ENCODE peak calls at places on chromosomes 4 and X, in four cellular contexts. One of them, this sample, is unnamed.
A peak's percentile ranks its signal among the peaks of the same experiment; 100 is the strongest.

GRCh38 chrX:1466971-1467561 is 14.4 kb upstream of the ASMTL start:
- DNase-seq in dermis blood vessel endothelial cell: no peak
- DNase-seq in MCF 10A: no peak
- DNase-seq in activated effector memory CD4-positive, alpha-beta T cell treated with anti-CD3 and anti-CD28 coated beads, Interleukin-2, amount 50 U/mL, for 16 hours: peak; percentile 78
- DNase-seq in this sample: no peak

GRCh38 chr4:27787195-27787594 is 926.6 kb downstream of the STIM2 start:
- DNase-seq in activated effector memory CD4-positive, alpha-beta T cell treated with anti-CD3 and anti-CD28 coated beads, Interleukin-2, amount 50 U/mL, for 16 hours: no peak
- DNase-seq in MCF 10A: peak; percentile 28
- DNase-seq in dermis blood vessel endothelial cell: no peak
- DNase-seq in this sample: no peak

GRCh38 chr4:15354790-15355418 is 72.9 kb upstream of the C1QTNF7 start:
- DNase-seq in MCF 10A: no peak
- DNase-seq in dermis blood vessel endothelial cell: no peak
- DNase-seq in activated effector memory CD4-positive, alpha-beta T cell treated with anti-CD3 and anti-CD28 coated beads, Interleukin-2, amount 50 U/mL, for 16 hours: no peak
- DNase-seq in this sample: no peak

GRCh38 chr4:185283723-185284122 is 74.3 kb downstream of the SNX25 start:
- DNase-seq in dermis blood vessel endothelial cell: peak; percentile 66
- DNase-seq in activated effector memory CD4-positive, alpha-beta T cell treated with anti-CD3 and anti-CD28 coated beads, Interleukin-2, amount 50 U/mL, for 16 hours: no peak
- DNase-seq in MCF 10A: peak; percentile 32
- DNase-seq in this sample: peak; percentile 73

GRCh38 chrX:20361081-20361889 is 94.6 kb upstream of the RPS6KA3 start:
- DNase-seq in dermis blood vessel endothelial cell: no peak
- DNase-seq in activated effector memory CD4-positive, alpha-beta T cell treated with anti-CD3 and anti-CD28 coated beads, Interleukin-2, amount 50 U/mL, for 16 hours: no peak
- DNase-seq in MCF 10A: peak; percentile 21
- DNase-seq in this sample: no peak

GRCh38 chrX:71636438-71637252 is 18.3 kb upstream of the CXCR3 start:
- DNase-seq in activated effector memory CD4-positive, alpha-beta T cell treated with anti-CD3 and anti-CD28 coated beads, Interleukin-2, amount 50 U/mL, for 16 hours: no peak
- DNase-seq in MCF 10A: no peak
- DNase-seq in dermis blood vessel endothelial cell: peak; percentile 48
- DNase-seq in this sample: peak; percentile 53

GRCh38 chr4:136036744-136037143 is 1495.5 kb downstream of the PCDH18 start:
- DNase-seq in dermis blood vessel endothelial cell: no peak
- DNase-seq in activated effector memory CD4-positive, alpha-beta T cell treated with anti-CD3 and anti-CD28 coated beads, Interleukin-2, amount 50 U/mL, for 16 hours: no peak
- DNase-seq in MCF 10A: peak; percentile 74
- DNase-seq in this sample: no peak

GRCh38 chrX:68599256-68600152 is 48.0 kb upstream of the STARD8 start:
- DNase-seq in MCF 10A: peak; percentile 18
- DNase-seq in dermis blood vessel endothelial cell: peak; percentile 41
- DNase-seq in activated effector memory CD4-positive, alpha-beta T cell treated with anti-CD3 and anti-CD28 coated beads, Interleukin-2, amount 50 U/mL, for 16 hours: no peak
- DNase-seq in this sample: peak; percentile 9

GRCh38 chr4:173515458-173515857 is 14.6 kb downstream of the HAND2 start:
- DNase-seq in dermis blood vessel endothelial cell: no peak
- DNase-seq in MCF 10A: no peak
- DNase-seq in activated effector memory CD4-positive, alpha-beta T cell treated with anti-CD3 and anti-CD28 coated beads, Interleukin-2, amount 50 U/mL, for 16 hours: no peak
- DNase-seq in this sample: no peak

GRCh38 chr4:173252024-173252935 is 81.9 kb downstream of the HMGB2 start:
- DNase-seq in MCF 10A: peak; percentile 98
- DNase-seq in dermis blood vessel endothelial cell: peak; percentile 98
- DNase-seq in activated effector memory CD4-positive, alpha-beta T cell treated with anti-CD3 and anti-CD28 coated beads, Interleukin-2, amount 50 U/mL, for 16 hours: no peak
- DNase-seq in this sample: peak; percentile 99

GRCh38 chrX:103148075-103148474 is 55.1 kb upstream of the NXF3 start:
- DNase-seq in dermis blood vessel endothelial cell: no peak
- DNase-seq in MCF 10A: no peak
- DNase-seq in activated effector memory CD4-positive, alpha-beta T cell treated with anti-CD3 and anti-CD28 coated beads, Interleukin-2, amount 50 U/mL, for 16 hours: no peak
- DNase-seq in this sample: no peak

GRCh38 chr4:120561648-120562047 is 360.9 kb downstream of the PRDM5 start:
- DNase-seq in MCF 10A: no peak
- DNase-seq in activated effector memory CD4-positive, alpha-beta T cell treated with anti-CD3 and anti-CD28 coated beads, Interleukin-2, amount 50 U/mL, for 16 hours: no peak
- DNase-seq in dermis blood vessel endothelial cell: no peak
- DNase-seq in this sample: no peak

GRCh38 chr4:5996641-5997040 is 21.6 kb downstream of the C4orf50 start:
- DNase-seq in MCF 10A: no peak
- DNase-seq in dermis blood vessel endothelial cell: no peak
- DNase-seq in activated effector memory CD4-positive, alpha-beta T cell treated with anti-CD3 and anti-CD28 coated beads, Interleukin-2, amount 50 U/mL, for 16 hours: no peak
- DNase-seq in this sample: no peak

GRCh38 chr4:184444953-184445309 is 29.4 kb downstream of the IRF2 start:
- DNase-seq in activated effector memory CD4-positive, alpha-beta T cell treated with anti-CD3 and anti-CD28 coated beads, Interleukin-2, amount 50 U/mL, for 16 hours: no peak
- DNase-seq in MCF 10A: no peak
- DNase-seq in dermis blood vessel endothelial cell: no peak
- DNase-seq in this sample: no peak

GRCh38 chr4:56976283-56976877 is 1.0 kb downstream of the NOA1 start:
- DNase-seq in dermis blood vessel endothelial cell: peak; percentile 37
- DNase-seq in MCF 10A: peak; percentile 18
- DNase-seq in activated effector memory CD4-positive, alpha-beta T cell treated with anti-CD3 and anti-CD28 coated beads, Interleukin-2, amount 50 U/mL, for 16 hours: no peak
- DNase-seq in this sample: peak; percentile 25

GRCh38 chr4:101790521-101791188 is at the start of gene BANK1:
- DNase-seq in activated effector memory CD4-positive, alpha-beta T cell treated with anti-CD3 and anti-CD28 coated beads, Interleukin-2, amount 50 U/mL, for 16 hours: peak; percentile 64
- DNase-seq in dermis blood vessel endothelial cell: peak; percentile 35
- DNase-seq in MCF 10A: no peak
- DNase-seq in this sample: peak; percentile 62

GRCh38 chr4:101102114-101102752 is 245.1 kb downstream of the PPP3CA start:
- DNase-seq in MCF 10A: peak; percentile 68
- DNase-seq in activated effector memory CD4-positive, alpha-beta T cell treated with anti-CD3 and anti-CD28 coated beads, Interleukin-2, amount 50 U/mL, for 16 hours: no peak
- DNase-seq in dermis blood vessel endothelial cell: peak; percentile 82
- DNase-seq in this sample: peak; percentile 91

GRCh38 chr4:98939892-98940298 is 11.0 kb upstream of the EIF4E start:
- DNase-seq in activated effector memory CD4-positive, alpha-beta T cell treated with anti-CD3 and anti-CD28 coated beads, Interleukin-2, amount 50 U/mL, for 16 hours: no peak
- DNase-seq in MCF 10A: peak; percentile 68
- DNase-seq in dermis blood vessel endothelial cell: peak; percentile 79
- DNase-seq in this sample: peak; percentile 81

GRCh38 chr4:168648929-168649328 is 152.1 kb downstream of the PALLD start:
- DNase-seq in MCF 10A: no peak
- DNase-seq in activated effector memory CD4-positive, alpha-beta T cell treated with anti-CD3 and anti-CD28 coated beads, Interleukin-2, amount 50 U/mL, for 16 hours: no peak
- DNase-seq in dermis blood vessel endothelial cell: peak; percentile 71
- DNase-seq in this sample: peak; percentile 58

GRCh38 chrX:47662144-47662657 is 3.2 kb upstream of the UXT start:
- DNase-seq in dermis blood vessel endothelial cell: no peak
- DNase-seq in activated effector memory CD4-positive, alpha-beta T cell treated with anti-CD3 and anti-CD28 coated beads, Interleukin-2, amount 50 U/mL, for 16 hours: peak; percentile 66
- DNase-seq in MCF 10A: peak; percentile 77
- DNase-seq in this sample: no peak

GRCh38 chr4:139115226-139115625 is 61.8 kb downstream of the ELF2 start:
- DNase-seq in dermis blood vessel endothelial cell: no peak
- DNase-seq in MCF 10A: no peak
- DNase-seq in activated effector memory CD4-positive, alpha-beta T cell treated with anti-CD3 and anti-CD28 coated beads, Interleukin-2, amount 50 U/mL, for 16 hours: no peak
- DNase-seq in this sample: no peak

GRCh38 chrX:140480765-140481164 is 24.1 kb downstream of the SOX3 start:
- DNase-seq in MCF 10A: peak; percentile 41
- DNase-seq in dermis blood vessel endothelial cell: no peak
- DNase-seq in activated effector memory CD4-positive, alpha-beta T cell treated with anti-CD3 and anti-CD28 coated beads, Interleukin-2, amount 50 U/mL, for 16 hours: no peak
- DNase-seq in this sample: no peak

This sample was measured in endothelial cell of umbilical vein.